ENCODE peak calls at places on chromosome 2, in eight cellular contexts. One of them, this sample, is unnamed.

GRCh38 chr2:5691659-5692529 is at the start of gene SOX11:
- DNase-seq in GM12865: no peak
- DNase-seq in HFFc6: no peak
- DNase-seq in uterus: no peak
- DNase-seq in natural killer cell: no peak
- DNase-seq in GM20000: peak; percentile 47
- DNase-seq in BJ: peak; percentile 49
- DNase-seq in brain microvascular endothelial cell: peak; percentile 94
- DNase-seq in this sample: peak; percentile 59

GRCh38 chr2:134917219-134917957 is 1.2 kb upstream of the CCNT2 start:
- DNase-seq in GM12865: peak; percentile 45
- DNase-seq in HFFc6: no peak
- DNase-seq in uterus: peak; percentile 24
- DNase-seq in natural killer cell: peak; percentile 19
- DNase-seq in GM20000: no peak
- DNase-seq in BJ: no peak
- DNase-seq in brain microvascular endothelial cell: no peak
- DNase-seq in this sample: no peak

GRCh38 chr2:47302308-47302707 is 100.6 kb upstream of the MSH2 start:
- DNase-seq in GM12865: no peak
- DNase-seq in HFFc6: no peak
- DNase-seq in uterus: no peak
- DNase-seq in natural killer cell: no peak
- DNase-seq in GM20000: no peak
- DNase-seq in BJ: no peak
- DNase-seq in brain microvascular endothelial cell: no peak
- DNase-seq in this sample: no peak

GRCh38 chr2:195532628-195533271 is 124.3 kb upstream of the SLC39A10 start:
- DNase-seq in GM12865: peak; percentile 38
- DNase-seq in HFFc6: peak; percentile 10
- DNase-seq in uterus: no peak
- DNase-seq in natural killer cell: no peak
- DNase-seq in GM20000: no peak
- DNase-seq in BJ: no peak
- DNase-seq in brain microvascular endothelial cell: no peak
- DNase-seq in this sample: no peak

GRCh38 chr2:222796413-222797103 is 64.3 kb upstream of the ACSL3 start:
- DNase-seq in GM12865: no peak
- DNase-seq in HFFc6: peak; percentile 36
- DNase-seq in uterus: no peak
- DNase-seq in natural killer cell: no peak
- DNase-seq in GM20000: no peak
- DNase-seq in BJ: peak; percentile 14
- DNase-seq in brain microvascular endothelial cell: peak; percentile 5
- DNase-seq in this sample: peak; percentile 17

GRCh38 chr2:229431331-229431954 is 160.4 kb upstream of the PID1 start:
- DNase-seq in GM12865: peak; percentile 25
- DNase-seq in HFFc6: peak; percentile 25
- DNase-seq in uterus: no peak
- DNase-seq in natural killer cell: no peak
- DNase-seq in GM20000: no peak
- DNase-seq in BJ: no peak
- DNase-seq in brain microvascular endothelial cell: no peak
- DNase-seq in this sample: no peak

GRCh38 chr2:25700221-25700660 is 26.9 kb upstream of the DTNB start:
- DNase-seq in GM12865: peak; percentile 38
- DNase-seq in HFFc6: peak; percentile 74
- DNase-seq in uterus: no peak
- DNase-seq in natural killer cell: no peak
- DNase-seq in GM20000: peak; percentile 56
- DNase-seq in BJ: peak; percentile 19
- DNase-seq in brain microvascular endothelial cell: peak; percentile 32
- DNase-seq in this sample: no peak

GRCh38 chr2:61536086-61536722 is 2.0 kb downstream of the XPO1 start:
- DNase-seq in GM12865: peak; percentile 34
- DNase-seq in HFFc6: peak; percentile 26
- DNase-seq in uterus: no peak
- DNase-seq in natural killer cell: no peak
- DNase-seq in GM20000: peak; percentile 7
- DNase-seq in BJ: no peak
- DNase-seq in brain microvascular endothelial cell: peak; percentile 10
- DNase-seq in this sample: no peak

GRCh38 chr2:217289909-217290283 is 430.0 kb upstream of the TNP1 start:
- DNase-seq in GM12865: no peak
- DNase-seq in HFFc6: peak; percentile 51
- DNase-seq in uterus: no peak
- DNase-seq in natural killer cell: no peak
- DNase-seq in GM20000: no peak
- DNase-seq in BJ: peak; percentile 22
- DNase-seq in brain microvascular endothelial cell: no peak
- DNase-seq in this sample: no peak

GRCh38 chr2:126940331-126940730 is 41.6 kb downstream of the TEX51 start:
- DNase-seq in GM12865: no peak
- DNase-seq in HFFc6: no peak
- DNase-seq in uterus: no peak
- DNase-seq in natural killer cell: no peak
- DNase-seq in GM20000: no peak
- DNase-seq in BJ: no peak
- DNase-seq in brain microvascular endothelial cell: no peak
- DNase-seq in this sample: no peak

DNA sequence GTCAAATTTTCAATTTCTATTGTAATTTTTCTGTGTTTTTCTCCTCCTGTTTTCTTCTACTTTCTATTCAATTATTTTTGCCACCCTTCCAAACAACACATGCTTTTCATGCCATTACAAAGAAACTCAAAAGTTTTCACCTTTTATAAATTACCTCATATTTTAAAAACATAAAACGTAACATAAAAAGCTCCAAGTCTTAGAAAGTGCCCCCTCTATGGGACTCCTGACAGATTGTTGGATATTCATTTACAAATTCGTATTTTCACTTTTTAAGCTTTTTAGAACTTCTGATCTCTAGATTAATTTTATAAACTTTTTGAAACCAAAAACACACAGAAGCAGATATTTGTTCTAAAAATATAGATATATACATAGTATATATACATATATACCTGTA is 1.6 kb downstream of the COL5A2 start:
- DNase-seq in GM12865: no peak
- DNase-seq in HFFc6: no peak
- DNase-seq in uterus: no peak
- DNase-seq in natural killer cell: no peak
- DNase-seq in GM20000: no peak
- DNase-seq in BJ: no peak
- DNase-seq in brain microvascular endothelial cell: no peak
- DNase-seq in this sample: no peak
- TF ChIP-seq CTCF in GM12865: no peak
- TF ChIP-seq CTCF in HFFc6: peak; percentile 78
- TF ChIP-seq CTCF in uterus: no peak
- TF ChIP-seq CTCF in natural killer cell: no peak
- TF ChIP-seq CTCF in GM20000: no peak
- TF ChIP-seq CTCF in BJ: peak; percentile 23
- TF ChIP-seq CTCF in brain microvascular endothelial cell: peak; percentile 47
- TF ChIP-seq CTCF in this sample: peak; percentile 14

GRCh38 chr2:221478106-221478863 is 93.8 kb downstream of the EPHA4 start:
- DNase-seq in GM12865: no peak
- DNase-seq in HFFc6: no peak
- DNase-seq in uterus: no peak
- DNase-seq in natural killer cell: no peak
- DNase-seq in GM20000: no peak
- DNase-seq in BJ: no peak
- DNase-seq in brain microvascular endothelial cell: no peak
- DNase-seq in this sample: no peak
- TF ChIP-seq CTCF in GM12865: no peak
- TF ChIP-seq CTCF in HFFc6: peak; percentile 12
- TF ChIP-seq CTCF in uterus: no peak
- TF ChIP-seq CTCF in natural killer cell: no peak
- TF ChIP-seq CTCF in GM20000: no peak
- TF ChIP-seq CTCF in BJ: no peak
- TF ChIP-seq CTCF in brain microvascular endothelial cell: no peak
- TF ChIP-seq CTCF in this sample: no peak

GRCh38 chr2:225124311-225124832 is 82.1 kb upstream of the DOCK10 start:
- DNase-seq in GM12865: no peak
- DNase-seq in HFFc6: no peak
- DNase-seq in uterus: no peak
- DNase-seq in natural killer cell: no peak
- DNase-seq in GM20000: no peak
- DNase-seq in BJ: no peak
- DNase-seq in brain microvascular endothelial cell: no peak
- DNase-seq in this sample: no peak

GRCh38 chr2:225117061-225117716 is 74.9 kb upstream of the DOCK10 start:
- DNase-seq in GM12865: no peak
- DNase-seq in HFFc6: no peak
- DNase-seq in uterus: no peak
- DNase-seq in natural killer cell: no peak
- DNase-seq in GM20000: no peak
- DNase-seq in BJ: no peak
- DNase-seq in brain microvascular endothelial cell: no peak
- DNase-seq in this sample: no peak

GRCh38 chr2:225122007-225122406 is 79.7 kb upstream of the DOCK10 start:
- DNase-seq in GM12865: peak; percentile 28
- DNase-seq in HFFc6: no peak
- DNase-seq in uterus: no peak
- DNase-seq in natural killer cell: no peak
- DNase-seq in GM20000: no peak
- DNase-seq in BJ: no peak
- DNase-seq in brain microvascular endothelial cell: no peak
- DNase-seq in this sample: no peak

GRCh38 chr2:225120175-225120574 is 77.9 kb upstream of the DOCK10 start:
- DNase-seq in GM12865: no peak
- DNase-seq in HFFc6: peak; percentile 78
- DNase-seq in uterus: no peak
- DNase-seq in natural killer cell: no peak
- DNase-seq in GM20000: no peak
- DNase-seq in BJ: no peak
- DNase-seq in brain microvascular endothelial cell: peak; percentile 9
- DNase-seq in this sample: no peak

DNA sequence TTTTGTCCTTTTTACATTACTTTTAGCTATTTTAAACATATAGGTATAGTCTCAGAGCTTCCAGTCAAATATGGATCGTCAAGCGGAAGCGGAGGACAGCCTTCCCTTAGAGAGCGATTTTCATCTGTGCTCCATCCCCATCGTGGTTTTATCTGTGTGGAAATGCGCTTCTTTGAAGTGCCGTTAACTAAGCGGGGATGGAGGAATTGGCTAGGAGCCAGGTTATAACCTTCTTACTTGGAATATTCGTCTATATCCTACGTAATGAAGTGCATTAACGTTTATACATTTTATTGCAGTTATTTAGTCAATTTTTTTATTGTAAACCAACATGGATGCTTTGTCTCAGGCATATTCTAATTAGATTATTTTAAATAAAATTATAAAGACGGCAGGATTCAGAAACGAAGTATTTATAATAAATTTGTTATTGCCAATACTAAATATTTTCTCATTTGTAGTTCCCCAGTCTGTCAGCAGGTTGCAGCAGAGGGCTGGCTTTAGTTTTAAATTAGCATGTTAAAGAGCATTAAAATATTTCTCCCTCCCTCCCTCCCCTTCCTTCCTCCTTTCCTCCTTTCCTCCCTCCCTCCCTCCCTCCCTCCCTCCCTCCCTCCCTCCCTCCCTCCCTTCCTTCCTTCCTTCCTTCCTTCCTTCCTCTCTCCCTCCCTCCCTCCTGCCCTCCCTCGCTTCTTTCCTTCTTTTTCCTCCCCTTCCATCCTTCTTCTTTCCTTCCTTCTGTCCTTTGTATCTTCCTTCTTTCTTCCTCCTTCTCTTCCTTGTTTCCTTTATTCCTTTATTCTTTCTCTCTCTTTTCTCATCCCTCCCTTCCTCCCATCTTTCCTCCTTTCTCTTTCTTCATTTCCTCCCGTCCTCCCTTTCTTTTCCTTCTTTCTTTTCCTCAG is 80.6 kb upstream of the DOCK10 start:
- DNase-seq in GM12865: peak; percentile 30
- DNase-seq in HFFc6: peak; percentile 48
- DNase-seq in uterus: no peak
- DNase-seq in natural killer cell: no peak
- DNase-seq in GM20000: peak; percentile 15
- DNase-seq in BJ: no peak
- DNase-seq in brain microvascular endothelial cell: peak; percentile 37
- DNase-seq in this sample: no peak
- TF ChIP-seq CTCF in GM12865: peak; percentile 51
- TF ChIP-seq CTCF in HFFc6: peak; percentile 76
- TF ChIP-seq CTCF in uterus: no peak
- TF ChIP-seq CTCF in natural killer cell: peak; percentile 62
- TF ChIP-seq CTCF in GM20000: peak; percentile 50
- TF ChIP-seq CTCF in BJ: peak; percentile 69
- TF ChIP-seq CTCF in brain microvascular endothelial cell: peak; percentile 66
- TF ChIP-seq CTCF in this sample: peak; percentile 25

DNA sequence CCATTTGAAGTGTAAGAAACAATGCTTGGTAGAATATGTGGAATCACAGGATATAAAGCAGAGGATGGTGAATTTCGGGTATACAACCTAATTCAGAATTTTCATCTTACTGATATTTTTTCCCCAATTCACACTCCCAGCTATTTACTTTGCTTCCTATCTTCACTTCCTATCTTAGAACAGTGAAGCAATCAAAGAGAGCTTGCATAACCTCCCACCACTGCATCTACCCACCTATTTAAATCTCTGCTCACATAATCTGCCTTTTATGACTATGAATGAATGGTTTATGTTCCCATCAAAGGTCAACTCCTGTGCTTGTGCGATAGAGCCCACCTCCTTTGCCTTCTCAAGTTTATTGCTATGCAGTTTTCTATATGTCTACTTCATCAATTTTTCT is 3.3 kb downstream of the RMDN2 start:
- DNase-seq in GM12865: no peak
- DNase-seq in HFFc6: no peak
- DNase-seq in uterus: no peak
- DNase-seq in natural killer cell: no peak
- DNase-seq in GM20000: no peak
- DNase-seq in BJ: no peak
- DNase-seq in brain microvascular endothelial cell: no peak
- DNase-seq in this sample: no peak
- TF ChIP-seq CTCF in GM12865: no peak
- TF ChIP-seq CTCF in HFFc6: no peak
- TF ChIP-seq CTCF in uterus: no peak
- TF ChIP-seq CTCF in natural killer cell: no peak
- TF ChIP-seq CTCF in GM20000: no peak
- TF ChIP-seq CTCF in BJ: no peak
- TF ChIP-seq CTCF in brain microvascular endothelial cell: no peak
- TF ChIP-seq CTCF in this sample: no peak

GRCh38 chr2:239275037-239275685 is 125.7 kb downstream of the HDAC4 start:
- DNase-seq in GM12865: peak; percentile 88
- DNase-seq in HFFc6: peak; percentile 98
- DNase-seq in uterus: peak; percentile 65
- DNase-seq in natural killer cell: peak; percentile 70
- DNase-seq in GM20000: peak; percentile 81
- DNase-seq in BJ: peak; percentile 82
- DNase-seq in brain microvascular endothelial cell: peak; percentile 99
- DNase-seq in this sample: peak; percentile 78
- TF ChIP-seq CTCF in GM12865: no peak
- TF ChIP-seq CTCF in HFFc6: peak; percentile 51
- TF ChIP-seq CTCF in uterus: no peak
- TF ChIP-seq CTCF in natural killer cell: no peak
- TF ChIP-seq CTCF in GM20000: no peak
- TF ChIP-seq CTCF in BJ: peak; percentile 25
- TF ChIP-seq CTCF in brain microvascular endothelial cell: no peak
- TF ChIP-seq CTCF in this sample: no peak

GRCh38 chr2:231102772-231103171 is 22.1 kb downstream of the HTR2B start:
- DNase-seq in GM12865: no peak
- DNase-seq in HFFc6: no peak
- DNase-seq in uterus: no peak
- DNase-seq in natural killer cell: no peak
- DNase-seq in GM20000: no peak
- DNase-seq in BJ: no peak
- DNase-seq in brain microvascular endothelial cell: no peak
- DNase-seq in this sample: no peak
- TF ChIP-seq CTCF in GM12865: no peak
- TF ChIP-seq CTCF in HFFc6: no peak
- TF ChIP-seq CTCF in uterus: no peak
- TF ChIP-seq CTCF in natural killer cell: no peak
- TF ChIP-seq CTCF in GM20000: no peak
- TF ChIP-seq CTCF in BJ: no peak
- TF ChIP-seq CTCF in brain microvascular endothelial cell: no peak
- TF ChIP-seq CTCF in this sample: no peak

GRCh38 chr2:88212251-88212790 is 42.2 kb downstream of the THNSL2 start:
- DNase-seq in GM12865: no peak
- DNase-seq in HFFc6: peak; percentile 4
- DNase-seq in uterus: no peak
- DNase-seq in natural killer cell: no peak
- DNase-seq in GM20000: no peak
- DNase-seq in BJ: no peak
- DNase-seq in brain microvascular endothelial cell: no peak
- DNase-seq in this sample: no peak
- TF ChIP-seq CTCF in GM12865: peak; percentile 40
- TF ChIP-seq CTCF in HFFc6: peak; percentile 60
- TF ChIP-seq CTCF in uterus: no peak
- TF ChIP-seq CTCF in natural killer cell: no peak
- TF ChIP-seq CTCF in GM20000: no peak
- TF ChIP-seq CTCF in BJ: peak; percentile 65
- TF ChIP-seq CTCF in brain microvascular endothelial cell: peak; percentile 67
- TF ChIP-seq CTCF in this sample: peak; percentile 54

This sample was measured in HFF-Myc.